ENCODE peak calls at places on chromosomes 3 and 15, in six cellular contexts. D is Panc1, M is choroid plexus epithelial cell, X is stomach, A is fibroblast of lung, H is RWPE2. Z is an unnamed sample.

GRCh38 chr3:38738630-38739395 is 77.2 kb downstream of the SCN10A start:
- DNase-seq in D (no peak), M (peak), X (no peak), A (peak), H (no peak), Z (no peak)

GRCh38 chr3:126309861-126310655 is 47.1 kb downstream of the KLF15 start:
- DNase-seq in D (no peak), M (no peak), X (no peak), A (no peak), H (no peak), Z (no peak)

GRCh38 chr15:63198752-63199250 is 9.4 kb downstream of the RAB8B start:
- DNase-seq in D (no peak), M (peak), X (no peak), A (peak), H (no peak), Z (no peak)

GRCh38 chr3:53821631-53822068 is 24.6 kb downstream of the CHDH start:
- DNase-seq in D (no peak), M (no peak), X (peak), A (peak), H (no peak), Z (no peak)

GRCh38 chr15:52112203-52112750 is 298 bp downstream of the BCL2L10 start:
- DNase-seq in D (no peak), M (no peak), X (peak), A (no peak), H (no peak), Z (no peak)

GRCh38 chr3:126718506-126719445 is 14.7 kb downstream of the CHCHD6 start:
- DNase-seq in D (no peak), M (no peak), X (no peak), A (no peak), H (no peak), Z (no peak)

GRCh38 chr3:108089544-108089943 is 1.3 kb downstream of the CD47 start:
- DNase-seq in D (no peak), M (no peak), X (no peak), A (peak), H (no peak), Z (no peak)

GRCh38 chr15:100721758-100722550 is 119.6 kb downstream of the ASB7 start:
- DNase-seq in D (peak), M (peak), X (peak), A (peak), H (peak), Z (peak)

GRCh38 chr3:148074916-148075315 is 622.8 kb upstream of the AGTR1 start:
- DNase-seq in D (no peak), M (no peak), X (no peak), A (no peak), H (no peak), Z (no peak)

GRCh38 chr15:98850991-98851776 is 156.4 kb downstream of the PGPEP1L start:
- DNase-seq in D (no peak), M (peak), X (peak), A (peak), H (peak), Z (no peak)
- H3K4me3 ChIP-seq in D (peak), M (no peak), X (peak), A (peak), H (peak), Z (peak)

DNA sequence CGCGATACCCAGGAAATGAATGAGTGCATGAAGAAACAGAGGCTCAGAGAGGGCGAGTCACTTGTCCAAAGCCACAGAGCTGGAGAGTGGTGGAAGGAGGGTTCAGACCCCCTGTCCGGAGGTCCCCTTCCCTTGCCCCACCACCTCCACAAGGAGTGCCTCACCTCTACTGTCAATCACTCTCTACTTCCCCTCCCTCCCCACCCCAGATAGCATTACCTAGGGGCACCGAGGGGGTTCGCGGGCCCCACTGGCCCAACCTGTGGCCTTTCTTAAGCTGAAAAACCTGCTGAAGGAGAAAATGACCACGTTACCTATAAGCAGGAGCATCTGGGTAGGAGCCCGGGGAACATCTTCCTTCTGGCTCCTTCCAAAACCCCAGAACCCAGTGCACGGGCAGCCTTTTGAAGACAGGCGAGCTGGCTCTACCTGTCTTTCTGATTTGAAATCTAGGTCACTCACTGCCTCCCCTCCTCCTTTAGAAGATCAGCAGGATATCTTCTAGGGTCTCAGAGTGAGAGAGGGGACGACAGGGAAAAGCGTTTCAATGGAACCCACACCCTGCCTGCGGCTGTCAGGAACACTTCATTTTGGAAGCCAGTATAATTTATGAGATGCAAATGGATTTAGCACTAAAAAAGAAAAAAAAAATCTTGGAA is 89.9 kb upstream of the MEF2A start:
- DNase-seq in D (no peak), M (no peak), X (no peak), A (no peak), H (no peak), Z (no peak)
- TF ChIP-seq CTCF in D (no peak), M (no peak), X (no peak), A (no peak), H (no peak), Z (no peak)

DNA sequence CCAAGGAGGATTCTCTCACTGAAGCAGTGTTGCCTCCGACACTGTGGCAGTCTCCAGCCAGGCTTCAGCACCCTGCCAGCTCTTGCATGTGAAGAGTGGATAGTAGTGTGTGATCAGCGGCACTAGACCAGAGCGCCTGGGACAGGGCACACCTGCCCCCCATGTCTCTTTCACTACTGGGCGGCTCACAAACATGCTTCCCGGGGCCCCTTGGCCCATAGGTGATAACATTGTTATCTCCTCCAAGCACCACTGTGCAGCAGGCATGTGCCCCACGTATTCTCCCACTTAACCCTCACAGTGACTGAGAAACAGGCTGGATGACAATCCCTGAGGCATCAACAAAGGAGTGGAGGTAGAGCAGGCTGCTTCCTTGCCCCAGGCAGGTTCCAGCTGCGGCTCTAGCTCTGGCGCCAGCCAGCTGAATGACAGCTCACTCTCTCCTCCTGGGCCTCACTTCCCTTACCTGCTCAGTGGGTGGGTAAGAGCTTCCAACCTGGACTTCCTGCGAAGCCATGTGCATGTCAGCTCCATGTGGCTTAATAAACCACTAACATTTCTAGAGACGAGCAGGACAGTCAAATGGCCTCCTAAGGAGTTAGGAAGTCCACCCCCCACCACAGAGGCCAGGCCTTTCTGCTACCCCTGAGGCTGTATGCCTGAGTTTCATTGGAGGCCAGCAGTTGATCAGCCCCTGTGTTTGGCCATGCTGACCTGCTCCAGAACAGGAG is 37.8 kb downstream of the KLF13 start:
- DNase-seq in D (no peak), M (no peak), X (no peak), A (no peak), H (no peak), Z (no peak)
- H3K4me3 ChIP-seq in D (no peak), M (no peak), X (peak), A (no peak), H (no peak), Z (no peak)

GRCh38 chr15:80087104-80087503 is 27.6 kb downstream of the ZFAND6 start:
- DNase-seq in D (no peak), M (no peak), X (no peak), A (no peak), H (no peak), Z (no peak)

GRCh38 chr15:80095511-80095910 is 36.0 kb downstream of the ZFAND6 start:
- DNase-seq in D (no peak), M (no peak), X (no peak), A (no peak), H (no peak), Z (no peak)

GRCh38 chr15:80093854-80094418 is 34.5 kb downstream of the ZFAND6 start:
- DNase-seq in D (no peak), M (no peak), X (peak), A (no peak), H (no peak), Z (no peak)

GRCh38 chr15:80090041-80090440 is 30.6 kb downstream of the ZFAND6 start:
- DNase-seq in D (no peak), M (no peak), X (no peak), A (no peak), H (no peak), Z (no peak)

GRCh38 chr15:80090879-80091503 is 31.5 kb downstream of the ZFAND6 start:
- DNase-seq in D (no peak), M (peak), X (no peak), A (no peak), H (no peak), Z (no peak)
- TF ChIP-seq CTCF in D (peak), M (peak), X (no peak), A (peak), H (peak), Z (peak)

GRCh38 chr3:123096701-123097100 is 29.9 kb downstream of the PDIA5 start:
- DNase-seq in D (no peak), M (peak), X (peak), A (peak), H (no peak), Z (no peak)
- H3K4me3 ChIP-seq in D (no peak), M (no peak), X (no peak), A (no peak), H (no peak), Z (no peak)

DNA sequence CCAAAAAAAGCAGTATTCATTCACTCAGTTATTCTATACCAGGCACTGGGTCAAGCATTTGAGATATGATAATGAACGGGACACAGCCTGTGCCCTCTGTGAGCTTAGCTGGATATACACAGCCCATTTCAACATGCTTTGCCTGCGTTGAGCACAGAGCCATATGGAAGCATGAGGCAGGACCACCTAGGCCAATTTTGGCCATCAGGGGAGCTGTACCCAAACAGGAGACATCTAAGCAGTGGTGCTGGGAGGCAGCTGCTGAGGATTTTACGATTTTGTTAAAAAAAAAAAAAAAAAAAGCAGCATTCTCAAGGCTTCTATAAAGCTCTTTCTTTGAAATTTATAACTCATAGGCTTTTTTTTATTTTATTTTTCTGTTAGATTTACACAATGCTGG is 87.2 kb upstream of the SLC2A2 start:
- DNase-seq in D (no peak), M (no peak), X (no peak), A (no peak), H (no peak), Z (no peak)
- TF ChIP-seq CTCF in D (peak), M (peak), X (no peak), A (no peak), H (peak), Z (peak)

GRCh38 chr15:40291088-40291574 is 8.3 kb upstream of the ANKRD63 start:
- DNase-seq in D (no peak), M (peak), X (peak), A (peak), H (no peak), Z (no peak)
- H3K4me3 ChIP-seq in D (peak), M (peak), X (peak), A (peak), H (peak), Z (peak)